ENCODE peak calls at places on chromosomes 4 and X, in seven cellular contexts. V is GM23338; O is aorta; X is COLO829; J is stimulated activated naive CD4-positive, alpha-beta T cell; C is AG08396; Y is lung. R is an unnamed sample.
A peak's percentile ranks its signal among the peaks of the same experiment; 100 is the strongest.

GRCh38 chr4:159764343-159764952 is 661.6 kb downstream of the RAPGEF2 start:
- DNase-seq in Y (no peak), X (peak; percentile 66), V (peak; percentile 78), O (no peak), C (peak; percentile 5), J (no peak), R (no peak)

GRCh38 chr4:3342182-3342854 is 49.5 kb downstream of the RGS12 start:
- DNase-seq in Y (no peak), X (no peak), V (no peak), O (no peak), J (no peak), C (peak; percentile 85), R (no peak)

GRCh38 chrX:27815209-27815608 is 7.4 kb downstream of the MAGEB10 start:
- DNase-seq in Y (no peak), J (no peak), C (no peak), X (no peak), V (no peak), O (no peak), R (no peak)

GRCh38 chrX:19005909-19006308 is 22.0 kb upstream of the PHKA2 start:
- DNase-seq in O (no peak), X (no peak), C (no peak), Y (no peak), J (no peak), V (no peak), R (no peak)

GRCh38 chr4:38704755-38705154 is 40.8 kb downstream of the KLF3 start:
- DNase-seq in O (no peak), C (no peak), J (no peak), X (no peak), Y (no peak), V (no peak), R (no peak)

GRCh38 chr4:105145913-105146285 is 777 bp upstream of the TET2 start:
- DNase-seq in X (no peak), O (peak; percentile 81), J (peak; percentile 28), C (no peak), Y (peak; percentile 33), V (peak; percentile 71), R (peak; percentile 39)

GRCh38 chr4:116016201-116016600 is 902.8 kb upstream of the NDST4 start:
- DNase-seq in J (no peak), C (no peak), O (no peak), Y (no peak), V (peak; percentile 12), X (no peak), R (no peak)

GRCh38 chrX:9019151-9019550 is 14.8 kb downstream of the FAM9B start:
- DNase-seq in J (no peak), O (no peak), Y (no peak), V (no peak), C (no peak), X (no peak), R (no peak)

GRCh38 chrX:154378059-154378798 is 866 bp upstream of the EMD start:
- DNase-seq in V (peak; percentile 47), Y (peak; percentile 68), C (no peak), X (no peak), J (peak; percentile 50), O (peak; percentile 90), R (peak; percentile 40)

GRCh38 chrX:53882331-53882730 is 161.9 kb downstream of the PHF8 start:
- DNase-seq in C (peak; percentile 33), J (no peak), V (no peak), Y (no peak), X (no peak), O (no peak), R (no peak)

GRCh38 chr4:40763228-40763716 is 13.5 kb downstream of the NSUN7 start:
- DNase-seq in O (no peak), J (no peak), X (no peak), C (no peak), V (no peak), Y (no peak), R (peak; percentile 45)

GRCh38 chrX:49282647-49283011 is 13.0 kb downstream of the PPP1R3F start:
- DNase-seq in J (no peak), C (no peak), V (peak; percentile 70), Y (no peak), O (no peak), X (no peak), R (no peak)

GRCh38 chr4:56307423-56307822 is 79.9 kb downstream of the AASDH start:
- DNase-seq in C (peak; percentile 29), J (no peak), Y (no peak), V (no peak), X (no peak), O (no peak), R (no peak)

GRCh38 chr4:154954117-154954516 is 173.0 kb downstream of the RBM46 start:
- DNase-seq in C (no peak), V (no peak), J (no peak), Y (no peak), O (no peak), X (no peak), R (no peak)

GRCh38 chrX:50818986-50819385 is 5.0 kb upstream of the SHROOM4 start:
- DNase-seq in V (no peak), O (no peak), Y (no peak), J (no peak), C (no peak), X (no peak), R (no peak)

GRCh38 chrX:19785647-19786046 is 101.8 kb downstream of the SH3KBP1 start:
- DNase-seq in Y (no peak), X (no peak), V (no peak), C (no peak), J (no peak), O (no peak), R (no peak)

GRCh38 chrX:100673397-100673953 is 29.5 kb downstream of the SRPX2 start:
- DNase-seq in C (peak; percentile 29), Y (no peak), J (no peak), O (no peak), X (no peak), V (no peak), R (no peak)

GRCh38 chrX:93420090-93420489 is 253.3 kb downstream of the NAP1L3 start:
- DNase-seq in O (no peak), Y (no peak), X (no peak), C (no peak), V (no peak), J (no peak), R (no peak)